ENCODE peak calls at places on chromosomes 6 and 20, in six cellular contexts. R is heart left ventricle, C is fibroblast of pulmonary artery, D is fibroblast of lung, N is upper lobe of right lung, W is neural progenitor cell. F is an unnamed sample.

GRCh38 chr6:140052757-140053729 is 678.6 kb upstream of the CITED2 start:
- DNase-seq in W (peak), R (no peak), C (peak), N (no peak), D (peak), F (peak)

GRCh38 chr20:48686238-48687096 is 141.3 kb downstream of the PREX1 start:
- DNase-seq in R (no peak), C (peak), W (peak), D (peak), N (no peak), F (peak)

GRCh38 chr6:108635505-108636226 is 74.9 kb downstream of the FOXO3 start:
- DNase-seq in R (no peak), W (peak), D (no peak), C (no peak), N (peak), F (no peak)

GRCh38 chr20:62020935-62021701 is 44.6 kb downstream of the TAF4 start:
- DNase-seq in C (peak), D (peak), W (peak), R (peak), N (no peak), F (peak)

GRCh38 chr20:48202774-48203173 is 417.5 kb upstream of the SULF2 start:
- DNase-seq in R (no peak), N (no peak), D (no peak), W (no peak), C (no peak), F (no peak)

GRCh38 chr6:27608916-27609883 is 136.3 kb upstream of the ZNF184 start:
- DNase-seq in N (no peak), R (no peak), W (peak), D (peak), C (peak), F (peak)

GRCh38 chr6:139313229-139313628 is 21.4 kb upstream of the TXLNB start:
- DNase-seq in N (no peak), R (no peak), D (no peak), C (no peak), W (peak), F (no peak)

GRCh38 chr20:41329435-41330342 is 10.9 kb upstream of the LPIN3 start:
- DNase-seq in D (peak), C (peak), R (peak), W (no peak), N (peak), F (peak)

GRCh38 chr6:113187671-113188070 is 669.5 kb upstream of the MARCKS start:
- DNase-seq in D (peak), C (no peak), N (no peak), W (no peak), R (no peak), F (peak)

GRCh38 chr6:143325379-143326140 is 124.9 kb downstream of the ADAT2 start:
- DNase-seq in W (no peak), N (no peak), R (no peak), D (no peak), C (peak), F (peak)

GRCh38 chr6:113901482-113901881 is 44.3 kb downstream of the MARCKS start:
- DNase-seq in W (no peak), N (no peak), C (peak), R (no peak), D (peak), F (peak)

GRCh38 chr6:123808556-123808955 is 4.9 kb downstream of the NKAIN2 start:
- DNase-seq in N (no peak), C (no peak), W (peak), D (no peak), R (no peak), F (no peak)

GRCh38 chr6:971981-972640 is 279.2 kb upstream of the EXOC2 start:
- DNase-seq in C (no peak), W (no peak), D (no peak), N (no peak), R (no peak), F (peak)

GRCh38 chr6:91042656-91043055 is 455.8 kb upstream of the MAP3K7 start:
- DNase-seq in R (no peak), N (no peak), D (no peak), C (no peak), W (no peak), F (no peak)

GRCh38 chr6:72619883-72620696 is 1.8 kb upstream of the KCNQ5 start:
- DNase-seq in R (peak), C (peak), W (peak), N (peak), D (no peak), F (peak)

GRCh38 chr20:13546497-13547131 is 92.1 kb downstream of the TASP1 start:
- DNase-seq in D (peak), C (peak), R (peak), N (peak), W (peak), F (peak)

GRCh38 chr20:59738851-59739250 is 134.5 kb downstream of the PHACTR3 start:
- DNase-seq in C (no peak), D (no peak), N (no peak), R (no peak), W (no peak), F (no peak)

GRCh38 chr20:32763202-32763999 is 1.2 kb downstream of the DNMT3B start:
- DNase-seq in R (no peak), D (no peak), C (no peak), W (peak), N (peak), F (peak)

GRCh38 chr6:85449818-85450577 is at the start of gene NT5E:
- DNase-seq in C (peak), D (peak), N (peak), W (peak), R (peak), F (peak)

GRCh38 chr6:108673153-108673552 is 112.4 kb downstream of the FOXO3 start:
- DNase-seq in R (no peak), C (no peak), D (no peak), N (no peak), W (no peak), F (no peak)

GRCh38 chr20:34824026-34824860 is 1.2 kb downstream of the NCOA6 start:
- DNase-seq in C (peak), D (peak), N (peak), R (no peak), W (peak), F (peak)

GRCh38 chr20:38827770-38828281 is 22.3 kb downstream of the PPP1R16B start:
- DNase-seq in R (no peak), W (no peak), C (peak), D (no peak), N (no peak), F (no peak)

GRCh38 chr20:50721881-50722281 is 9.5 kb upstream of the PARD6B start:
- DNase-seq in C (no peak), D (no peak), W (no peak), N (no peak), R (no peak), F (peak)

GRCh38 chr20:35011589-35012226 is 56.0 kb downstream of the MYH7B start:
- DNase-seq in R (no peak), W (no peak), C (no peak), N (no peak), D (no peak), F (no peak)

GRCh38 chr6:115729036-115729435 is 331.7 kb downstream of the FRK start:
- DNase-seq in W (no peak), R (no peak), N (no peak), D (no peak), C (no peak), F (no peak)

DNA sequence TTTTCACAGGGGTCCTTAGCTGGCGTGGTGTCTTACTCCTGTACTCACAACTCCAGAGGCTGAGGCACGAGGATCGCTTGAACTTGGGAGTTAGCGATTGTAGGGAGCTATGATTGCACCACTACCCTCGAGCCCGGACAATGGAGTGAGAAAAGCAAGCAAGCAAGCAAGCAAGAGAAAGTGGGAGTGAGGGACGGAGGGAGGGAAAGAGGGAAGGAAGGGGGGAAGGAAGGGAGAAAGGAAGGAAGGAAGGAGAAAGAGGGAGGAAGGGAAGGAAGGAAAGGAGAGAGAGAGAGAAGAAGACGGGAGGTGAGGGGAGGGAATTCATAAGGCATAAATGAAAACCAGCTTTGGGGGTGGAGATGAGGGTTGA is 120.5 kb downstream of the TRIM27 start:
- DNase-seq in D (no peak), C (no peak), N (no peak), R (no peak), W (no peak), F (no peak)
- H3K4me3 ChIP-seq in D (peak), C (no peak), N (no peak), R (no peak), W (no peak), F (no peak)

GRCh38 chr20:24478584-24478983 is 9.2 kb downstream of the SYNDIG1 start:
- DNase-seq in C (no peak), D (no peak), N (no peak), W (peak), R (no peak), F (no peak)

GRCh38 chr20:24480523-24480922 is 11.1 kb downstream of the SYNDIG1 start:
- DNase-seq in N (no peak), D (no peak), W (no peak), C (no peak), R (no peak), F (no peak)

GRCh38 chr20:24479106-24479505 is 9.7 kb downstream of the SYNDIG1 start:
- DNase-seq in R (no peak), D (no peak), W (no peak), C (no peak), N (no peak), F (no peak)

GRCh38 chr20:24479595-24479994 is 10.2 kb downstream of the SYNDIG1 start:
- DNase-seq in N (no peak), R (no peak), D (no peak), W (no peak), C (no peak), F (no peak)

DNA sequence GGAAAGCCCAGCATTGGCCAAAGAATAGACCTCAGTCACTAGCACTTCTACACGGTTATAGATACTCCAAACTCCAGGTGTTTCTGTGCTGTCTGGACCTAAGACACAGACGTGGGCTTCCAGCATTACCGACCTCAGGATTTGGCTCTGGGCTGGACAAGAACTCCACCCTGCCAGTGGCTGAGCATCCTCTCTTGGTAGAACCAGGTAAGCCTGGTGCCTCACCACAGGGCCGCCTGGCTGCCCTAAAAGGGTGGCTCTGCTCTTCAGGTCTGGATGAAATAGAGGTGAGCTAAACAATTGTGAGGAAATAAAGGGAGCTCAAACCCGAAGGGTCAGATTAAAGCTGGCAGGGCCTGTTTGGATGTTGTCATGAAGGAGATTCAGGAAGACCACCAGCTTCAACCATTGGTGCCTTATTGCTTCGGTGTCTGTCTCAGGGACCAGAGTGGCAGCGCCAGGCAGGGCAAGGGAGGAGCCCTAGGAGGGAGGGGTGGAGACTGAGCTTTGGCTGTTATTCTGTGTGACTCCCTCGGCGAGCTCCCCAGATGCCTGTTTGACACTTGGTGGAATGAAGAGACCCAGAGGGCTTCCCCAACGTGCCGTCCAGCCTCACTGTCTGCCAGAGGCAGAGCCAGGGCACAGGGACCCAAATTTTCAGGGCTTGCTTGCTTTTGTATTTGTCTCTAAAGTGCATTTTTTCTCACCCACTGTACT is 8.6 kb downstream of the SYNDIG1 start:
- DNase-seq in C (no peak), D (no peak), R (no peak), N (no peak), W (no peak), F (no peak)
- TF ChIP-seq CTCF in C (no peak), D (no peak), R (no peak), N (no peak), W (no peak), F (no peak)

DNA sequence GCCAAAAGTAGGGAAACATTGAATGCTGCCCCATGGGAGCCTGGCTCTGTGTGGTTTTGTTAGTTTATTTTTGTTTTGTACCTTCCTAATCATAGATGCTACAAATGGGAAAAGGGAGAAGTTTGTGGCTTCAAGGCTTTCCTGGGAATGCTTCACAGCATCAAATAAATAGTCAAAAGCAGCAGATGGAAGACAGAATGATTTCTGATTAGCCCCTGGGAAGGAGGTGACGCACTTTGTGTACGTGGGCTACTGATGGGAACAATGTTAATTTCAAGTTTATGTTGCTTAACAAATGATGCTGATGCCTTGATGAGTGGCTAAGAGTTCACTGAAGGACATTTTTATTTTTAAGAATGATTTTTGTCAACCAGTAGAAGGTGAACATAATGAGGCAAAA is 532.8 kb downstream of the BCKDHB start:
- DNase-seq in R (no peak), W (no peak), N (no peak), D (peak), C (peak), F (no peak)
- H3K4me3 ChIP-seq in R (no peak), W (no peak), N (no peak), D (no peak), C (no peak), F (no peak)

DNA sequence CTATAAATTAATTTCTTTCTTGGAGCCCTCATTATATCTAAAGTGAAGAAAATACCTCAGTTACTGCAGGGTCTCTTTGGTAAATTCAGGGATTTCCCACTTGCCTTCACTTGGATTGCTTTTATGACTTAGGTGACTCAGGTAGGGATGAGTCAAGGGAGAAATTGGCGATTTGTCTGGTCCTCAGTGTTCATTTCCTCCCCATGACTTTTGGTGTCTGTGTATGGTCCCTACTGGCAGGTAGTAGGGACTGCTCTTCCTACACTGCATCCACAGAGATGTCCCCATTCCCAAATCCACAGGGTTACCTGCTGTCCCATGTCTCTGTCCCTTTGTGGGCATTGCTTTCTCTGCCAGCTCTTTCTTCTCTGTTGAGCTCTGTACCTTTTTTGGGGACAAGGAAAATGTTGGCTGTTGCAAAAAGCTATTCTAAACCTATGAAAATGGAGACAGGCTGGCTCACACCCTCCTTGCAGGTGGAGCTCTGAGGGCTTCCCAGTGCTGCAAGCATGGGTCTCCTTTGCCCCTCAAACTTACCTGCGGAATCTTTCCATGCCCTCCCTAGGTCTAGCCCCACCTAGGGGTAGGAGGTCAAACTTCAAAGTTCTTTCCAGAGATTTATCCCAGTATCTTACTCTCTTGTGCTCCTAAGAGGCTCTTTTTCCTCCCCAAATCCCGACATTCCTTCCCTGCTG is 211.9 kb downstream of the ZNF217 start:
- DNase-seq in D (no peak), N (no peak), R (no peak), W (no peak), C (no peak), F (no peak)
- TF ChIP-seq CTCF in D (no peak), N (no peak), R (no peak), W (peak), C (no peak), F (no peak)

F was measured in foreskin fibroblast.